ENCODE peak calls at places on chromosomes 6 and 20, in seven cellular contexts. One of them, this sample, is unnamed.

GRCh38 chr6:37109714-37110454 is 60.1 kb upstream of the PIM1 start:
- DNase-seq in hepatocyte: peak
- DNase-seq in IMR-90: no peak
- DNase-seq in gastrocnemius medialis: peak
- DNase-seq in fibroblast of lung: no peak
- DNase-seq in brain microvascular endothelial cell: no peak
- DNase-seq in esophagus squamous epithelium: no peak
- DNase-seq in this sample: no peak

GRCh38 chr20:34680586-34680985 is 3.7 kb upstream of the PIGU start:
- DNase-seq in hepatocyte: no peak
- DNase-seq in IMR-90: no peak
- DNase-seq in gastrocnemius medialis: no peak
- DNase-seq in fibroblast of lung: no peak
- DNase-seq in brain microvascular endothelial cell: no peak
- DNase-seq in esophagus squamous epithelium: no peak
- DNase-seq in this sample: no peak

GRCh38 chr20:41029150-41029872 is 689 bp downstream of the TOP1 start:
- DNase-seq in hepatocyte: peak
- DNase-seq in IMR-90: no peak
- DNase-seq in gastrocnemius medialis: no peak
- DNase-seq in fibroblast of lung: no peak
- DNase-seq in brain microvascular endothelial cell: no peak
- DNase-seq in esophagus squamous epithelium: no peak
- DNase-seq in this sample: no peak

GRCh38 chr6:153170511-153170910 is 39.4 kb upstream of the RGS17 start:
- DNase-seq in hepatocyte: no peak
- DNase-seq in IMR-90: peak
- DNase-seq in gastrocnemius medialis: no peak
- DNase-seq in fibroblast of lung: peak
- DNase-seq in brain microvascular endothelial cell: peak
- DNase-seq in esophagus squamous epithelium: no peak
- DNase-seq in this sample: no peak

GRCh38 chr20:32681175-32682084 is 7.7 kb upstream of the C20orf203 start:
- DNase-seq in hepatocyte: peak
- DNase-seq in IMR-90: peak
- DNase-seq in gastrocnemius medialis: no peak
- DNase-seq in fibroblast of lung: peak
- DNase-seq in brain microvascular endothelial cell: no peak
- DNase-seq in esophagus squamous epithelium: no peak
- DNase-seq in this sample: peak

GRCh38 chr20:31945790-31946189 is 6.1 kb downstream of the PDRG1 start:
- DNase-seq in hepatocyte: no peak
- DNase-seq in IMR-90: no peak
- DNase-seq in gastrocnemius medialis: peak
- DNase-seq in fibroblast of lung: peak
- DNase-seq in brain microvascular endothelial cell: no peak
- DNase-seq in esophagus squamous epithelium: no peak
- DNase-seq in this sample: no peak

GRCh38 chr6:97705568-97705967 is 422.6 kb upstream of the MMS22L start:
- DNase-seq in hepatocyte: no peak
- DNase-seq in IMR-90: peak
- DNase-seq in gastrocnemius medialis: no peak
- DNase-seq in fibroblast of lung: peak
- DNase-seq in brain microvascular endothelial cell: no peak
- DNase-seq in esophagus squamous epithelium: no peak
- DNase-seq in this sample: no peak

GRCh38 chr6:15406452-15406851 is 160.6 kb downstream of the JARID2 start:
- DNase-seq in hepatocyte: no peak
- DNase-seq in IMR-90: no peak
- DNase-seq in gastrocnemius medialis: no peak
- DNase-seq in fibroblast of lung: no peak
- DNase-seq in brain microvascular endothelial cell: no peak
- DNase-seq in esophagus squamous epithelium: no peak
- DNase-seq in this sample: no peak

GRCh38 chr6:16711551-16712249 is 49.6 kb downstream of the ATXN1 start:
- DNase-seq in hepatocyte: peak
- DNase-seq in IMR-90: no peak
- DNase-seq in gastrocnemius medialis: no peak
- DNase-seq in fibroblast of lung: no peak
- DNase-seq in brain microvascular endothelial cell: no peak
- DNase-seq in esophagus squamous epithelium: no peak
- DNase-seq in this sample: peak

GRCh38 chr6:40718401-40718800 is 131.2 kb upstream of the LRFN2 start:
- DNase-seq in hepatocyte: no peak
- DNase-seq in IMR-90: no peak
- DNase-seq in gastrocnemius medialis: no peak
- DNase-seq in fibroblast of lung: no peak
- DNase-seq in brain microvascular endothelial cell: no peak
- DNase-seq in esophagus squamous epithelium: no peak
- DNase-seq in this sample: no peak

GRCh38 chr6:47419621-47420020 is 58.0 kb upstream of the CD2AP start:
- DNase-seq in hepatocyte: peak
- DNase-seq in IMR-90: no peak
- DNase-seq in gastrocnemius medialis: no peak
- DNase-seq in fibroblast of lung: peak
- DNase-seq in brain microvascular endothelial cell: no peak
- DNase-seq in esophagus squamous epithelium: no peak
- DNase-seq in this sample: no peak

GRCh38 chr20:47382746-47383145 is 26.2 kb upstream of the ZMYND8 start:
- DNase-seq in hepatocyte: no peak
- DNase-seq in IMR-90: no peak
- DNase-seq in gastrocnemius medialis: no peak
- DNase-seq in fibroblast of lung: peak
- DNase-seq in brain microvascular endothelial cell: no peak
- DNase-seq in esophagus squamous epithelium: no peak
- DNase-seq in this sample: no peak

GRCh38 chr6:4942673-4943009 is 61.2 kb downstream of the RPP40 start:
- DNase-seq in hepatocyte: no peak
- DNase-seq in IMR-90: no peak
- DNase-seq in gastrocnemius medialis: no peak
- DNase-seq in fibroblast of lung: no peak
- DNase-seq in brain microvascular endothelial cell: no peak
- DNase-seq in esophagus squamous epithelium: no peak
- DNase-seq in this sample: no peak

GRCh38 chr6:37021356-37022129 is 16.1 kb downstream of the FGD2 start:
- DNase-seq in hepatocyte: peak
- DNase-seq in IMR-90: peak
- DNase-seq in gastrocnemius medialis: no peak
- DNase-seq in fibroblast of lung: peak
- DNase-seq in brain microvascular endothelial cell: peak
- DNase-seq in esophagus squamous epithelium: no peak
- DNase-seq in this sample: no peak

GRCh38 chr20:19992996-19993908 is 23.9 kb upstream of the NAA20 start:
- DNase-seq in hepatocyte: peak
- DNase-seq in IMR-90: peak
- DNase-seq in gastrocnemius medialis: peak
- DNase-seq in fibroblast of lung: peak
- DNase-seq in brain microvascular endothelial cell: peak
- DNase-seq in esophagus squamous epithelium: no peak
- DNase-seq in this sample: peak

GRCh38 chr6:89311853-89312531 is 3.1 kb downstream of the GABRR2 start:
- DNase-seq in hepatocyte: peak
- DNase-seq in IMR-90: peak
- DNase-seq in gastrocnemius medialis: no peak
- DNase-seq in fibroblast of lung: peak
- DNase-seq in brain microvascular endothelial cell: peak
- DNase-seq in esophagus squamous epithelium: no peak
- DNase-seq in this sample: no peak

GRCh38 chr20:4989570-4989969 is 11.7 kb downstream of the SLC23A2 start:
- DNase-seq in hepatocyte: no peak
- DNase-seq in IMR-90: no peak
- DNase-seq in gastrocnemius medialis: no peak
- DNase-seq in fibroblast of lung: no peak
- DNase-seq in brain microvascular endothelial cell: no peak
- DNase-seq in esophagus squamous epithelium: no peak
- DNase-seq in this sample: no peak

GRCh38 chr6:138241381-138241780 is 23.1 kb upstream of the PBOV1 start:
- DNase-seq in hepatocyte: no peak
- DNase-seq in IMR-90: no peak
- DNase-seq in gastrocnemius medialis: no peak
- DNase-seq in fibroblast of lung: no peak
- DNase-seq in brain microvascular endothelial cell: no peak
- DNase-seq in esophagus squamous epithelium: no peak
- DNase-seq in this sample: no peak

GRCh38 chr20:43379239-43379917 is 78.3 kb upstream of the SRSF6 start:
- DNase-seq in hepatocyte: peak
- DNase-seq in IMR-90: peak
- DNase-seq in gastrocnemius medialis: no peak
- DNase-seq in fibroblast of lung: peak
- DNase-seq in brain microvascular endothelial cell: peak
- DNase-seq in esophagus squamous epithelium: no peak
- DNase-seq in this sample: peak

GRCh38 chr20:24633026-24633425 is 163.6 kb downstream of the SYNDIG1 start:
- DNase-seq in hepatocyte: no peak
- DNase-seq in IMR-90: no peak
- DNase-seq in gastrocnemius medialis: no peak
- DNase-seq in fibroblast of lung: peak
- DNase-seq in brain microvascular endothelial cell: no peak
- DNase-seq in esophagus squamous epithelium: no peak
- DNase-seq in this sample: no peak

GRCh38 chr20:47713163-47713562 is 72.1 kb downstream of the SULF2 start:
- DNase-seq in hepatocyte: no peak
- DNase-seq in IMR-90: no peak
- DNase-seq in gastrocnemius medialis: no peak
- DNase-seq in fibroblast of lung: no peak
- DNase-seq in brain microvascular endothelial cell: no peak
- DNase-seq in esophagus squamous epithelium: no peak
- DNase-seq in this sample: no peak

GRCh38 chr6:45724511-45724910 is 291.1 kb downstream of the CLIC5 start:
- DNase-seq in hepatocyte: peak
- DNase-seq in IMR-90: peak
- DNase-seq in gastrocnemius medialis: no peak
- DNase-seq in fibroblast of lung: peak
- DNase-seq in brain microvascular endothelial cell: peak
- DNase-seq in esophagus squamous epithelium: no peak
- DNase-seq in this sample: no peak

GRCh38 chr20:1302578-1303541 is 26.1 kb downstream of the SDCBP2 start:
- DNase-seq in hepatocyte: no peak
- DNase-seq in IMR-90: no peak
- DNase-seq in gastrocnemius medialis: no peak
- DNase-seq in fibroblast of lung: peak
- DNase-seq in brain microvascular endothelial cell: peak
- DNase-seq in esophagus squamous epithelium: no peak
- DNase-seq in this sample: no peak

GRCh38 chr6:37134622-37135191 is 35.2 kb upstream of the PIM1 start:
- DNase-seq in hepatocyte: peak
- DNase-seq in IMR-90: peak
- DNase-seq in gastrocnemius medialis: peak
- DNase-seq in fibroblast of lung: peak
- DNase-seq in brain microvascular endothelial cell: peak
- DNase-seq in esophagus squamous epithelium: no peak
- DNase-seq in this sample: peak

GRCh38 chr20:17172826-17173420 is 53.9 kb upstream of the PCSK2 start:
- DNase-seq in hepatocyte: no peak
- DNase-seq in IMR-90: no peak
- DNase-seq in gastrocnemius medialis: no peak
- DNase-seq in fibroblast of lung: peak
- DNase-seq in brain microvascular endothelial cell: no peak
- DNase-seq in esophagus squamous epithelium: no peak
- DNase-seq in this sample: no peak

GRCh38 chr20:35478804-35479472 is 23.5 kb downstream of the CEP250 start:
- DNase-seq in hepatocyte: no peak
- DNase-seq in IMR-90: no peak
- DNase-seq in gastrocnemius medialis: no peak
- DNase-seq in fibroblast of lung: no peak
- DNase-seq in brain microvascular endothelial cell: peak
- DNase-seq in esophagus squamous epithelium: no peak
- DNase-seq in this sample: peak

GRCh38 chr20:61688411-61688810 is 377.3 kb downstream of the TAF4 start:
- DNase-seq in hepatocyte: no peak
- DNase-seq in IMR-90: no peak
- DNase-seq in gastrocnemius medialis: no peak
- DNase-seq in fibroblast of lung: no peak
- DNase-seq in brain microvascular endothelial cell: no peak
- DNase-seq in esophagus squamous epithelium: no peak
- DNase-seq in this sample: no peak

GRCh38 chr20:48645666-48646065 is 182.1 kb downstream of the PREX1 start:
- DNase-seq in hepatocyte: no peak
- DNase-seq in IMR-90: no peak
- DNase-seq in gastrocnemius medialis: no peak
- DNase-seq in fibroblast of lung: no peak
- DNase-seq in brain microvascular endothelial cell: no peak
- DNase-seq in esophagus squamous epithelium: no peak
- DNase-seq in this sample: no peak

GRCh38 chr20:19652591-19653026 is 105.4 kb upstream of the RIN2 start:
- DNase-seq in hepatocyte: no peak
- DNase-seq in IMR-90: no peak
- DNase-seq in gastrocnemius medialis: no peak
- DNase-seq in fibroblast of lung: no peak
- DNase-seq in brain microvascular endothelial cell: no peak
- DNase-seq in esophagus squamous epithelium: no peak
- DNase-seq in this sample: no peak

GRCh38 chr6:163165155-163165910 is 249.2 kb upstream of the QKI start:
- DNase-seq in hepatocyte: no peak
- DNase-seq in IMR-90: no peak
- DNase-seq in gastrocnemius medialis: no peak
- DNase-seq in fibroblast of lung: no peak
- DNase-seq in brain microvascular endothelial cell: no peak
- DNase-seq in esophagus squamous epithelium: no peak
- DNase-seq in this sample: no peak

GRCh38 chr6:2158596-2159271 is 86.7 kb downstream of the GMDS start:
- DNase-seq in hepatocyte: peak
- DNase-seq in IMR-90: peak
- DNase-seq in gastrocnemius medialis: no peak
- DNase-seq in fibroblast of lung: peak
- DNase-seq in brain microvascular endothelial cell: no peak
- DNase-seq in esophagus squamous epithelium: no peak
- DNase-seq in this sample: no peak
- TF ChIP-seq CTCF in hepatocyte: peak
- TF ChIP-seq CTCF in IMR-90: peak
- TF ChIP-seq CTCF in gastrocnemius medialis: peak
- TF ChIP-seq CTCF in fibroblast of lung: peak
- TF ChIP-seq CTCF in brain microvascular endothelial cell: peak
- TF ChIP-seq CTCF in esophagus squamous epithelium: no peak
- TF ChIP-seq CTCF in this sample: peak

GRCh38 chr6:73803562-73804221 is 107.7 kb downstream of the CD109 start:
- DNase-seq in hepatocyte: peak
- DNase-seq in IMR-90: peak
- DNase-seq in gastrocnemius medialis: no peak
- DNase-seq in fibroblast of lung: peak
- DNase-seq in brain microvascular endothelial cell: peak
- DNase-seq in esophagus squamous epithelium: no peak
- DNase-seq in this sample: no peak
- H3K27ac ChIP-seq in hepatocyte: peak
- H3K27ac ChIP-seq in IMR-90: peak
- H3K27ac ChIP-seq in gastrocnemius medialis: no peak
- H3K27ac ChIP-seq in fibroblast of lung: peak
- H3K27ac ChIP-seq in brain microvascular endothelial cell: peak
- H3K27ac ChIP-seq in esophagus squamous epithelium: no peak
- H3K27ac ChIP-seq in this sample: peak

GRCh38 chr6:136762022-136762975 is 30.0 kb downstream of the MAP3K5 start:
- DNase-seq in hepatocyte: no peak
- DNase-seq in IMR-90: no peak
- DNase-seq in gastrocnemius medialis: no peak
- DNase-seq in fibroblast of lung: no peak
- DNase-seq in brain microvascular endothelial cell: no peak
- DNase-seq in esophagus squamous epithelium: no peak
- DNase-seq in this sample: no peak
- H3K4me3 ChIP-seq in hepatocyte: no peak
- H3K4me3 ChIP-seq in IMR-90: no peak
- H3K4me3 ChIP-seq in gastrocnemius medialis: peak
- H3K4me3 ChIP-seq in fibroblast of lung: no peak
- H3K4me3 ChIP-seq in brain microvascular endothelial cell: no peak
- H3K4me3 ChIP-seq in esophagus squamous epithelium: peak
- H3K4me3 ChIP-seq in this sample: no peak

GRCh38 chr6:24933868-24934401 is 1.8 kb downstream of the RIPOR2 start:
- DNase-seq in hepatocyte: peak
- DNase-seq in IMR-90: no peak
- DNase-seq in gastrocnemius medialis: no peak
- DNase-seq in fibroblast of lung: no peak
- DNase-seq in brain microvascular endothelial cell: no peak
- DNase-seq in esophagus squamous epithelium: no peak
- DNase-seq in this sample: no peak
- TF ChIP-seq CTCF in hepatocyte: peak
- TF ChIP-seq CTCF in IMR-90: peak
- TF ChIP-seq CTCF in gastrocnemius medialis: peak
- TF ChIP-seq CTCF in fibroblast of lung: peak
- TF ChIP-seq CTCF in brain microvascular endothelial cell: peak
- TF ChIP-seq CTCF in esophagus squamous epithelium: peak
- TF ChIP-seq CTCF in this sample: peak

This sample was measured in RWPE2.